ENCODE peak calls at places on chromosomes 2 and 18, in nine cellular contexts. One of them, this sample, is unnamed.

GRCh38 chr2:23635666-23636340 is 250.8 kb downstream of the KLHL29 start:
- DNase-seq in SK-N-SH: no peak
- DNase-seq in HCT116: no peak
- DNase-seq in stomach: no peak
- DNase-seq in IMR-90: no peak
- DNase-seq in Peyer's patch: no peak
- DNase-seq in mesendoderm: no peak
- DNase-seq in cardiac muscle cell: no peak
- DNase-seq in colonic mucosa: no peak
- DNase-seq in this sample: no peak

GRCh38 chr2:160015746-160016145 is 46.7 kb downstream of the PLA2R1 start:
- DNase-seq in SK-N-SH: no peak
- DNase-seq in HCT116: no peak
- DNase-seq in stomach: no peak
- DNase-seq in IMR-90: no peak
- DNase-seq in Peyer's patch: no peak
- DNase-seq in mesendoderm: no peak
- DNase-seq in cardiac muscle cell: no peak
- DNase-seq in colonic mucosa: no peak
- DNase-seq in this sample: peak; percentile 63

GRCh38 chr2:85511008-85511895 is 27.7 kb upstream of the MAT2A start:
- DNase-seq in SK-N-SH: no peak
- DNase-seq in HCT116: no peak
- DNase-seq in stomach: no peak
- DNase-seq in IMR-90: peak; percentile 19
- DNase-seq in Peyer's patch: no peak
- DNase-seq in mesendoderm: no peak
- DNase-seq in cardiac muscle cell: no peak
- DNase-seq in colonic mucosa: no peak
- DNase-seq in this sample: no peak

GRCh38 chr2:231191896-231192872 is 6.2 kb upstream of the ARMC9 start:
- DNase-seq in SK-N-SH: peak; percentile 89
- DNase-seq in HCT116: no peak
- DNase-seq in stomach: peak; percentile 73
- DNase-seq in IMR-90: peak; percentile 83
- DNase-seq in Peyer's patch: no peak
- DNase-seq in mesendoderm: peak; percentile 91
- DNase-seq in cardiac muscle cell: peak; percentile 93
- DNase-seq in colonic mucosa: peak; percentile 62
- DNase-seq in this sample: peak; percentile 40

GRCh38 chr2:62297642-62298010 is 101.7 kb downstream of the B3GNT2 start:
- DNase-seq in SK-N-SH: no peak
- DNase-seq in HCT116: no peak
- DNase-seq in stomach: no peak
- DNase-seq in IMR-90: no peak
- DNase-seq in Peyer's patch: no peak
- DNase-seq in mesendoderm: peak; percentile 66
- DNase-seq in cardiac muscle cell: peak; percentile 43
- DNase-seq in colonic mucosa: no peak
- DNase-seq in this sample: no peak

GRCh38 chr2:64311948-64312621 is 141.9 kb upstream of the LGALSL start:
- DNase-seq in SK-N-SH: peak; percentile 42
- DNase-seq in HCT116: peak; percentile 71
- DNase-seq in stomach: peak; percentile 75
- DNase-seq in IMR-90: peak; percentile 78
- DNase-seq in Peyer's patch: peak; percentile 71
- DNase-seq in mesendoderm: peak; percentile 73
- DNase-seq in cardiac muscle cell: peak; percentile 97
- DNase-seq in colonic mucosa: peak; percentile 79
- DNase-seq in this sample: peak; percentile 83

GRCh38 chr2:195566201-195566600 is 90.8 kb upstream of the SLC39A10 start:
- DNase-seq in SK-N-SH: no peak
- DNase-seq in HCT116: no peak
- DNase-seq in stomach: no peak
- DNase-seq in IMR-90: no peak
- DNase-seq in Peyer's patch: no peak
- DNase-seq in mesendoderm: no peak
- DNase-seq in cardiac muscle cell: peak; percentile 55
- DNase-seq in colonic mucosa: no peak
- DNase-seq in this sample: no peak

GRCh38 chr2:169828141-169828811 is 1.0 kb downstream of the UBR3 start:
- DNase-seq in SK-N-SH: peak; percentile 76
- DNase-seq in HCT116: no peak
- DNase-seq in stomach: no peak
- DNase-seq in IMR-90: peak; percentile 41
- DNase-seq in Peyer's patch: no peak
- DNase-seq in mesendoderm: peak; percentile 73
- DNase-seq in cardiac muscle cell: peak; percentile 43
- DNase-seq in colonic mucosa: peak; percentile 60
- DNase-seq in this sample: peak; percentile 55

GRCh38 chr2:212683346-212683745 is 144.7 kb upstream of the ERBB4 start:
- DNase-seq in SK-N-SH: no peak
- DNase-seq in HCT116: no peak
- DNase-seq in stomach: no peak
- DNase-seq in IMR-90: peak; percentile 53
- DNase-seq in Peyer's patch: no peak
- DNase-seq in mesendoderm: no peak
- DNase-seq in cardiac muscle cell: peak; percentile 21
- DNase-seq in colonic mucosa: no peak
- DNase-seq in this sample: no peak

GRCh38 chr2:205771063-205771462 is 88.8 kb downstream of the NRP2 start:
- DNase-seq in SK-N-SH: no peak
- DNase-seq in HCT116: no peak
- DNase-seq in stomach: peak; percentile 53
- DNase-seq in IMR-90: peak; percentile 94
- DNase-seq in Peyer's patch: no peak
- DNase-seq in mesendoderm: no peak
- DNase-seq in cardiac muscle cell: no peak
- DNase-seq in colonic mucosa: peak; percentile 54
- DNase-seq in this sample: peak; percentile 39

GRCh38 chr18:75221902-75222301 is 11.3 kb downstream of the TSHZ1 start:
- DNase-seq in SK-N-SH: no peak
- DNase-seq in HCT116: no peak
- DNase-seq in stomach: no peak
- DNase-seq in IMR-90: peak; percentile 9
- DNase-seq in Peyer's patch: no peak
- DNase-seq in mesendoderm: no peak
- DNase-seq in cardiac muscle cell: no peak
- DNase-seq in colonic mucosa: no peak
- DNase-seq in this sample: no peak

GRCh38 chr18:25992566-25992965 is 97.8 kb downstream of the SS18 start:
- DNase-seq in SK-N-SH: no peak
- DNase-seq in HCT116: no peak
- DNase-seq in stomach: no peak
- DNase-seq in IMR-90: no peak
- DNase-seq in Peyer's patch: no peak
- DNase-seq in mesendoderm: no peak
- DNase-seq in cardiac muscle cell: no peak
- DNase-seq in colonic mucosa: no peak
- DNase-seq in this sample: no peak

GRCh38 chr18:78776706-78777105 is 202.9 kb upstream of the SALL3 start:
- DNase-seq in SK-N-SH: no peak
- DNase-seq in HCT116: no peak
- DNase-seq in stomach: peak; percentile 25
- DNase-seq in IMR-90: no peak
- DNase-seq in Peyer's patch: no peak
- DNase-seq in mesendoderm: no peak
- DNase-seq in cardiac muscle cell: no peak
- DNase-seq in colonic mucosa: peak; percentile 41
- DNase-seq in this sample: no peak

GRCh38 chr2:4122751-4123150 is 419.4 kb downstream of the DCDC2C start:
- DNase-seq in SK-N-SH: no peak
- DNase-seq in HCT116: no peak
- DNase-seq in stomach: no peak
- DNase-seq in IMR-90: no peak
- DNase-seq in Peyer's patch: no peak
- DNase-seq in mesendoderm: no peak
- DNase-seq in cardiac muscle cell: no peak
- DNase-seq in colonic mucosa: no peak
- DNase-seq in this sample: no peak

GRCh38 chr2:194686569-194686968 is 970.5 kb upstream of the SLC39A10 start:
- DNase-seq in SK-N-SH: no peak
- DNase-seq in HCT116: no peak
- DNase-seq in stomach: no peak
- DNase-seq in IMR-90: no peak
- DNase-seq in Peyer's patch: no peak
- DNase-seq in mesendoderm: no peak
- DNase-seq in cardiac muscle cell: no peak
- DNase-seq in colonic mucosa: no peak
- DNase-seq in this sample: no peak

GRCh38 chr2:240586919-240587800 is 626 bp downstream of the CAPN10 start:
- DNase-seq in SK-N-SH: peak; percentile 65
- DNase-seq in HCT116: no peak
- DNase-seq in stomach: peak; percentile 51
- DNase-seq in IMR-90: no peak
- DNase-seq in Peyer's patch: peak; percentile 60
- DNase-seq in mesendoderm: peak; percentile 59
- DNase-seq in cardiac muscle cell: no peak
- DNase-seq in colonic mucosa: peak; percentile 72
- DNase-seq in this sample: peak; percentile 50

GRCh38 chr2:11388262-11389047 is 44.0 kb upstream of the ROCK2 start:
- DNase-seq in SK-N-SH: no peak
- DNase-seq in HCT116: no peak
- DNase-seq in stomach: no peak
- DNase-seq in IMR-90: no peak
- DNase-seq in Peyer's patch: peak; percentile 74
- DNase-seq in mesendoderm: no peak
- DNase-seq in cardiac muscle cell: no peak
- DNase-seq in colonic mucosa: peak; percentile 88
- DNase-seq in this sample: peak; percentile 78

GRCh38 chr2:147002256-147002655 is 842.6 kb upstream of the ACVR2A start:
- DNase-seq in SK-N-SH: no peak
- DNase-seq in HCT116: no peak
- DNase-seq in stomach: no peak
- DNase-seq in IMR-90: no peak
- DNase-seq in Peyer's patch: no peak
- DNase-seq in mesendoderm: no peak
- DNase-seq in cardiac muscle cell: no peak
- DNase-seq in colonic mucosa: no peak
- DNase-seq in this sample: no peak

DNA sequence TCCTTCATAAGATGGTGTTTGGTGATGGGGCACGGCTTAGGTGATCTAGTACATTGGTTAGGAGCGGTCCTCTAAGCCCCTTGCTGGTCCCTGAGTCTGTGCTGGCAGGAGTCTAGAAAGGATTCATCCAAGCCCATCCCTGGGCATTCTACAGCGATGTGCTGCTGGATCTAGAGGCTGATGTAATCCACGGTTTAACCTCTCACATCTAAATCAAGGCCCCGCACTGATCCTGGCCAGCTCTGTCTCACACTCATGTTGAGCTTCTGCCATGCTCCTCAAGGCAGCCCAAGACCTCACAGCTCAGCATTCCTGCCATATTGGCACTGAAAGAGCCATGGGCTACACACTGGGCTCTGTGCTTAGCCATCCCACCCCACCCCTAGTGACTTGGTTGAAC is 664.8 kb downstream of the STK39 start:
- DNase-seq in SK-N-SH: no peak
- DNase-seq in HCT116: no peak
- DNase-seq in stomach: no peak
- DNase-seq in IMR-90: no peak
- DNase-seq in Peyer's patch: no peak
- DNase-seq in mesendoderm: peak; percentile 27
- DNase-seq in cardiac muscle cell: no peak
- DNase-seq in colonic mucosa: no peak
- DNase-seq in this sample: no peak
- H3K27ac ChIP-seq in SK-N-SH: no peak overlapping the region
- H3K27ac ChIP-seq in HCT116: no peak overlapping the region
- H3K27ac ChIP-seq in stomach: no peak overlapping the region
- H3K27ac ChIP-seq in IMR-90: no peak overlapping the region
- H3K27ac ChIP-seq in Peyer's patch: no peak overlapping the region
- H3K27ac ChIP-seq in mesendoderm: no peak overlapping the region
- H3K27ac ChIP-seq in cardiac muscle cell: no peak overlapping the region
- H3K27ac ChIP-seq in colonic mucosa: no peak overlapping the region
- H3K27ac ChIP-seq in this sample: no peak overlapping the region

DNA sequence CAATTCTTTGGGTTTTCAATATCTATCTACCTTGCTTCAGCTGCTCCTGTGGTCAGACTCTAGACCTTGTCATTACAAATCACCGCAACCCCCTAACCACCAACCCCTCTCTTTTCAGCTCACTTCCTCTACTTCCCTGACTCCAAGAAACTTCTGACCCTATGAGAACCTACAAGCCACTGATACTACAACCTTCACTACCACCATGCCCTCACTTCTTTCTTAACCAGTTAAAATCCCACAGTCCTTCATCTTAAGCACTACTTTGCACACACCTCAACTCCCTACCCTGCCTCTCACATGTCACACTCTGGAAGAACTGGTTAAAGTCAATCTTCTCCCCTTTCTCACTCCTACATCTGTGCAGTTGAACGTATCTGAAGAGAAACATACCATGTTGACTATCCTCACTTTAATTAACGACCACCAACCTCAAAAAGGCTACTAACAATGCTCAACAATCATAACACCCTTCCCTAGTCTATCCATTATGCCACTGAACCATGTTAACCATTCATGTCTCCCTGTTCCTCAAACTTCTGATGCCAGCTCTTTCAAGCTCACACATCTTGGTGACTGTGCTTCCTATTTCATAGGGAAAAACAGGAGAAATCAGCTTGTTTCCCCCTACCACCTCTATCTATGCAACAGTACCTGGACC is 12.6 kb downstream of the EIF2AK3 start:
- DNase-seq in SK-N-SH: no peak
- DNase-seq in HCT116: no peak
- DNase-seq in stomach: no peak
- DNase-seq in IMR-90: no peak
- DNase-seq in Peyer's patch: no peak
- DNase-seq in mesendoderm: no peak
- DNase-seq in cardiac muscle cell: no peak
- DNase-seq in colonic mucosa: no peak
- DNase-seq in this sample: no peak
- H3K27me3 ChIP-seq in SK-N-SH: no peaks in the 10 kb centered on the region
- H3K27me3 ChIP-seq in HCT116: no peaks in the 10 kb centered on the region
- H3K27me3 ChIP-seq in stomach: no peaks in the 10 kb centered on the region
- H3K27me3 ChIP-seq in IMR-90: no peaks in the 10 kb centered on the region
- H3K27me3 ChIP-seq in Peyer's patch: no peaks in the 10 kb centered on the region
- H3K27me3 ChIP-seq in mesendoderm: no peaks in the 10 kb centered on the region
- H3K27me3 ChIP-seq in cardiac muscle cell: no peaks in the 10 kb centered on the region
- H3K27me3 ChIP-seq in colonic mucosa: no peaks in the 10 kb centered on the region
- H3K27me3 ChIP-seq in this sample: no peaks in the 10 kb centered on the region

DNA sequence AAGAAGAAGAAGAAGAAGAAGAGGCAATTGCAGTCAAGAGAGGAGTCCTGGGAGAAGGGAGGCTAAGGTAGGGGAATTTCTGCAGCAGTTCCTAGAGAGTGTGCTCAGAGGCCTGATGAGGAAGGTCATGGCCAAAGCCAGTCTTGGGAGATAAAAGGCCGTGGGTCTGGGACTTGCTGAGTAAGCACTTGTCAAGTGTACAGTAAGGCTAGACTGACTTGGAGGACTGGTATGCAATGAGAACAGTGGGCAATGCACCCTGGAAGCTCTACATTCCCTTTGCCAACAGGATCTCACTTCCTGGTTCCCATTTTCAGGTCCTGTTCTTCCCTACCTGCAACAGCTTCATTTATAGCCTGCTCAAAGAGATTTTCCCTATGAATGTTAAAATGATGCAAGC is 28.6 kb upstream of the CYP26B1 start:
- DNase-seq in SK-N-SH: no peak
- DNase-seq in HCT116: no peak
- DNase-seq in stomach: no peak
- DNase-seq in IMR-90: no peak
- DNase-seq in Peyer's patch: no peak
- DNase-seq in mesendoderm: no peak
- DNase-seq in cardiac muscle cell: no peak
- DNase-seq in colonic mucosa: no peak
- DNase-seq in this sample: no peak
- H3K27ac ChIP-seq in SK-N-SH: no peak overlapping the region
- H3K27ac ChIP-seq in HCT116: no peak overlapping the region
- H3K27ac ChIP-seq in stomach: no peak overlapping the region
- H3K27ac ChIP-seq in IMR-90: no peak overlapping the region
- H3K27ac ChIP-seq in Peyer's patch: no peak overlapping the region
- H3K27ac ChIP-seq in mesendoderm: no peak overlapping the region
- H3K27ac ChIP-seq in cardiac muscle cell: no peak overlapping the region
- H3K27ac ChIP-seq in colonic mucosa: no peak overlapping the region
- H3K27ac ChIP-seq in this sample: no peak overlapping the region

GRCh38 chr2:126894585-126895182 is 4.0 kb upstream of the TEX51 start:
- DNase-seq in SK-N-SH: no peak
- DNase-seq in HCT116: no peak
- DNase-seq in stomach: peak; percentile 5
- DNase-seq in IMR-90: no peak
- DNase-seq in Peyer's patch: peak; percentile 23
- DNase-seq in mesendoderm: no peak
- DNase-seq in cardiac muscle cell: no peak
- DNase-seq in colonic mucosa: no peak
- DNase-seq in this sample: no peak
- H3K27me3 ChIP-seq in SK-N-SH: no peaks in the 10 kb centered on the region
- H3K27me3 ChIP-seq in HCT116: peaks cover 25% of the 10 kb centered on the region
- H3K27me3 ChIP-seq in stomach: no peaks in the 10 kb centered on the region
- H3K27me3 ChIP-seq in IMR-90: peaks cover 3% of the 10 kb centered on the region
- H3K27me3 ChIP-seq in Peyer's patch: no peaks in the 10 kb centered on the region
- H3K27me3 ChIP-seq in mesendoderm: no peaks in the 10 kb centered on the region
- H3K27me3 ChIP-seq in cardiac muscle cell: no peaks in the 10 kb centered on the region
- H3K27me3 ChIP-seq in colonic mucosa: no peaks in the 10 kb centered on the region
- H3K27me3 ChIP-seq in this sample: no peaks in the 10 kb centered on the region

This sample was measured in small intestine.